ENCODE peak calls at places on chromosomes 11 and 22, in five cellular contexts. N is HCT116, T is endothelial cell of umbilical vein, D is IMR-90, E is esophagus squamous epithelium. L is an unnamed sample.

GRCh38 chr11:1303196-1303821 is 6.1 kb downstream of the TOLLIP start:
- DNase-seq in D (no peak), N (no peak), T (peak; percentile 17), E (no peak), L (peak; percentile 22)

GRCh38 chr11:113401718-113402117 is 14.1 kb downstream of the ANKK1 start:
- DNase-seq in N (peak; percentile 32), D (no peak), E (no peak), T (peak; percentile 9), L (no peak)

GRCh38 chr11:120740424-120740823 is 228.9 kb downstream of the GRIK4 start:
- DNase-seq in N (no peak), T (no peak), E (no peak), D (no peak), L (no peak)

GRCh38 chr11:116467809-116468208 is 305.0 kb downstream of the BUD13 start:
- DNase-seq in D (no peak), N (no peak), T (peak; percentile 10), E (no peak), L (peak; percentile 52)

GRCh38 chr22:27668828-27669797 is 132.4 kb downstream of the MN1 start:
- DNase-seq in E (no peak), N (peak; percentile 58), D (peak; percentile 18), T (peak; percentile 38), L (peak; percentile 97)

GRCh38 chr11:45045692-45046471 is 95.2 kb upstream of the TP53I11 start:
- DNase-seq in E (no peak), D (peak; percentile 50), N (peak; percentile 6), T (peak; percentile 34), L (peak; percentile 79)

GRCh38 chr11:118142081-118142480 is 10.5 kb downstream of the SCN4B start:
- DNase-seq in D (no peak), T (no peak), E (no peak), N (no peak), L (peak; percentile 37)

GRCh38 chr11:74018331-74019005 is 9.6 kb upstream of the UCP3 start:
- DNase-seq in D (peak; percentile 87), N (no peak), E (no peak), T (no peak), L (peak; percentile 41)

GRCh38 chr11:68383976-68384501 is 71.6 kb downstream of the LRP5 start:
- DNase-seq in N (peak; percentile 24), D (peak; percentile 40), T (peak; percentile 41), E (no peak), L (peak; percentile 51)

GRCh38 chr11:78548911-78549572 is 25.6 kb downstream of the NARS2 start:
- DNase-seq in T (no peak), N (no peak), D (no peak), E (no peak), L (no peak)

GRCh38 chr22:38467904-38468760 is at the start of gene KDELR3:
- DNase-seq in N (peak; percentile 15), D (peak; percentile 71), E (no peak), T (peak; percentile 55), L (peak; percentile 69)

GRCh38 chr11:74935285-74935684 is 13.6 kb downstream of the XRRA1 start:
- DNase-seq in T (no peak), E (no peak), N (no peak), D (no peak), L (no peak)

GRCh38 chr11:60119708-60120107 is 31.2 kb downstream of the MS4A2 start:
- DNase-seq in N (no peak), D (no peak), T (no peak), E (no peak), L (peak; percentile 75)

GRCh38 chr11:46275964-46276641 is 1.4 kb upstream of the CREB3L1 start:
- DNase-seq in D (no peak), N (no peak), E (no peak), T (no peak), L (no peak)

GRCh38 chr11:2484576-2485125 is 39.8 kb downstream of the KCNQ1 start:
- DNase-seq in N (no peak), E (no peak), D (no peak), T (no peak), L (no peak)

GRCh38 chr11:96187779-96188624 is 155.0 kb downstream of the MAML2 start:
- DNase-seq in E (no peak), D (peak; percentile 85), T (peak; percentile 49), N (no peak), L (no peak)
- H3K4me3 ChIP-seq in E (no peak overlapping the region), D (no peak overlapping the region), T (no peak overlapping the region), N (no peak overlapping the region), L (no peak overlapping the region)

GRCh38 chr22:50474711-50475651 is at the start of gene SBF1:
- DNase-seq in N (peak; percentile 78), D (peak; percentile 84), T (peak; percentile 89), E (peak; percentile 43), L (peak; percentile 88)
- TF ChIP-seq POLR2A in N (peak; percentile 67), D (peak; percentile 26), T (no peak), E (peak; percentile 70), L (peak; percentile 49)

GRCh38 chr22:22752556-22753477 is 108.4 kb downstream of the GGTLC2 start:
- DNase-seq in N (no peak), D (peak; percentile 47), E (no peak), T (no peak), L (peak; percentile 59)
- TF ChIP-seq CTCF in N (no peak), D (no peak), E (no peak), T (no peak), L (no peak)

GRCh38 chr11:12680246-12680939 is 6.2 kb downstream of the TEAD1 start:
- DNase-seq in T (no peak), D (peak; percentile 91), E (peak; percentile 27), N (no peak), L (peak; percentile 49)
- H3K4me3 ChIP-seq in T (no peak overlapping the region), D (no peak overlapping the region), E (peak overlapping the region; percentile 10), N (no peak overlapping the region), L (no peak overlapping the region)

GRCh38 chr22:40951795-40952602 is 821 bp downstream of the RBX1 start:
- DNase-seq in T (no peak), D (peak; percentile 15), N (no peak), E (no peak), L (no peak)
- TF ChIP-seq POLR2A in T (peak; percentile 6), D (no peak), N (no peak), E (no peak), L (no peak)

GRCh38 chr11:102683277-102683676 is 22.3 kb downstream of the MMP27 start:
- DNase-seq in D (no peak), E (no peak), N (peak; percentile 15), T (no peak), L (no peak)
- TF ChIP-seq CTCF in D (no peak), E (no peak), N (peak; percentile 16), T (no peak), L (no peak)

GRCh38 chr22:42717197-42717967 is 3.3 kb downstream of the A4GALT start:
- DNase-seq in T (no peak), D (no peak), N (no peak), E (no peak), L (peak; percentile 68)
- H3K4me3 ChIP-seq in T (no peak overlapping the region), D (no peak overlapping the region), N (no peak overlapping the region), E (no peak overlapping the region), L (no peak overlapping the region)

GRCh38 chr22:36123673-36124630 is 36.6 kb downstream of the APOL3 start:
- DNase-seq in N (peak; percentile 83), D (peak; percentile 93), E (peak; percentile 59), T (peak; percentile 96), L (peak; percentile 93)
- TF ChIP-seq POLR2A in N (peak; percentile 33), D (peak; percentile 67), E (peak; percentile 61), T (no peak), L (peak; percentile 27)

GRCh38 chr22:40194656-40195055 is 16.9 kb downstream of the TNRC6B start:
- DNase-seq in E (no peak), D (no peak), T (no peak), N (no peak), L (no peak)

GRCh38 chr22:40189979-40190378 is 12.3 kb downstream of the TNRC6B start:
- DNase-seq in D (peak; percentile 26), E (no peak), N (no peak), T (no peak), L (no peak)

GRCh38 chr22:40196628-40197027 is 18.9 kb downstream of the TNRC6B start:
- DNase-seq in E (no peak), T (peak; percentile 85), D (peak; percentile 97), N (no peak), L (no peak)

GRCh38 chr22:40190501-40190900 is 12.8 kb downstream of the TNRC6B start:
- DNase-seq in D (no peak), E (no peak), N (no peak), T (no peak), L (no peak)

DNA sequence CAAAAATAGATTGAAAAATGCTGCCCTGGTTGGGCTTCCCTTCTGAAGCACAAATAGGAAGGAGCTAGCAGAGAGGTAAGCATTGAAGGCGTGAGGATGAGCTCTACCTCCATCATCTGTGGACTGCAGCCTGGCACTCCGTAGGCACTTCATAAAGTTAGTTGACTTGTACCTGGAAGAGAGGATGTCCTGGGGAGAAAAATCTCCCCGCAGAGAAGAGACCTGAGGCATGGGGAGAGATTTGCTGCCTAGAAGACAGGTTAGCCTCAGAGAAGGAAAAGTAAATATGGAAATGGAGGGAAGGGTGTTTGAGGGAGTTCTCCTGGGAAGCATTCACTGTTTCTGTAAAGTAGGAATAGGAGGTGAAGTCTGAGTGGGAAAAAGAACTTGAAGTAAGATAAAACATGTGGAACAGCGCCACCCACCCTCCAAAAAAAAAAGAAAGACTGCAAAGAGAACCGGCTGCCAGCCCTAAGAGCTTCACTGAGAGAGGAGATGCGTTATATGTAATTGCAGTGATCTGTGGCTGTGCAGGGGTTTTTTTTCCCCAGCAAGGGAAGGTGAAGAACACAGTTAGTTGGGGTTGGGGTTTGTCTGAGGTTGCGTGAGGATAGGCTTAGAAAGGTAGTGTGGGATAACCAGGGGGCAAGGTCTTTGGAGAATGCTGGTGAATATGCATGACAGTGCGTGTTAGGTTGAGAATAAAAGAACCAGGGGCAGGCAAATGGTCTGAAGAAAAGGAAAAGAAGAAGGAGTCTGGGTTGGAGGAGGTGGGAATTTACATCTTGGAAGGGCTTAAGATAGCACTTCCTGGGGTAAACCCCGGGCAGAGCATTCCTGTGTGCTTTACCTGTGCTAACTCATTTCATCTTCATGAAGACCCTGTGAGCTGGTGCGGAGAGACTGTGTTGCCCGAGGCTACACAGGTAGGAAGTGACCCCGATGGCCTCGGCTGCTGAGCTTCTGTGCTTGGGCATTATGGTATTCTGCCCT is 16.0 kb downstream of the TNRC6B start:
- DNase-seq in N (no peak), T (peak; percentile 41), D (peak; percentile 34), E (no peak), L (no peak)
- TF ChIP-seq CTCF in N (peak; percentile 17), T (peak; percentile 25), D (peak; percentile 39), E (peak; percentile 35), L (peak; percentile 15)

L was measured in NB4.